ENCODE peak calls at places on chromosomes 4 and X, in nine cellular contexts. V is coronary artery, Q is NCI-H1417, I is cerebellum, G is Caco-2, N is mucosa of gallbladder, W is HEK293T, P is mesenchymal stem cell, T is endodermal cell. C is an unnamed sample.

GRCh38 chrX:103405009-103405333 is 28.6 kb downstream of the BEX3 start:
- DNase-seq in N (no peak), I (no peak), G (no peak), T (no peak), W (no peak), Q (no peak), V (no peak), P (no peak), C (no peak)

GRCh38 chr4:68193194-68193593 is 52.3 kb downstream of the TMPRSS11B start:
- DNase-seq in T (no peak), N (no peak), W (no peak), V (no peak), P (no peak), I (no peak), G (no peak), Q (no peak), C (no peak)

GRCh38 chrX:23012636-23013035 is 12.9 kb downstream of the DDX53 start:
- DNase-seq in P (no peak), Q (no peak), N (no peak), T (no peak), I (no peak), G (no peak), W (no peak), V (no peak), C (no peak)

GRCh38 chrX:5726246-5726645 is 502.4 kb downstream of the NLGN4X start:
- DNase-seq in Q (no peak), I (no peak), T (no peak), W (no peak), G (no peak), P (peak), N (no peak), V (no peak), C (no peak)

GRCh38 chr4:86935499-86935832 is 655 bp downstream of the AFF1 start:
- DNase-seq in T (no peak), V (peak), P (no peak), N (peak), G (peak), W (no peak), Q (peak), I (no peak), C (no peak)

GRCh38 chr4:84258905-84259830 is 239.9 kb downstream of the NKX6-1 start:
- DNase-seq in P (peak), W (peak), I (no peak), Q (no peak), T (peak), G (no peak), V (no peak), N (no peak), C (no peak)

GRCh38 chr4:56655209-56655626 is 25.9 kb downstream of the HOPX start:
- DNase-seq in Q (peak), I (peak), N (peak), G (peak), V (no peak), T (peak), W (peak), P (peak), C (no peak)

GRCh38 chrX:39900788-39901170 is 197.0 kb downstream of the BCOR start:
- DNase-seq in N (no peak), P (no peak), V (no peak), Q (peak), W (peak), G (no peak), I (no peak), T (peak), C (no peak)

GRCh38 chr4:156598138-156598681 is 373.4 kb downstream of the PDGFC start:
- DNase-seq in G (no peak), I (no peak), W (no peak), N (no peak), Q (peak), V (no peak), P (peak), T (no peak), C (no peak)

GRCh38 chrX:136295380-136295779 is 5.4 kb upstream of the ADGRG4 start:
- DNase-seq in I (no peak), Q (no peak), P (no peak), N (no peak), T (no peak), G (no peak), V (no peak), W (no peak), C (no peak)

GRCh38 chrX:51035746-51036145 is 125.2 kb downstream of the BMP15 start:
- DNase-seq in V (no peak), Q (no peak), T (no peak), G (no peak), I (no peak), P (no peak), W (no peak), N (no peak), C (no peak)

GRCh38 chr4:86482851-86483490 is 111.1 kb upstream of the PTPN13 start:
- DNase-seq in G (no peak), P (peak), I (no peak), V (no peak), W (peak), Q (peak), N (no peak), T (peak), C (peak)

GRCh38 chr4:77615153-77615552 is 9.5 kb downstream of the CXCL13 start:
- DNase-seq in W (no peak), T (no peak), Q (no peak), P (no peak), V (no peak), I (no peak), G (no peak), N (no peak), C (no peak)

GRCh38 chr4:119570401-119570800 is 58.2 kb downstream of the PDE5A start:
- DNase-seq in G (no peak), W (no peak), Q (no peak), I (no peak), P (peak), V (no peak), N (no peak), T (no peak), C (no peak)

GRCh38 chr4:177737387-177737965 is 295.2 kb upstream of the AGA start:
- DNase-seq in N (no peak), G (no peak), T (no peak), I (no peak), V (no peak), P (no peak), Q (no peak), W (no peak), C (no peak)

C was measured in brain pericyte.